ENCODE peak calls at places on chromosomes 3 and 15, in six cellular contexts. A, Y, P, J, E and R are unnamed samples.

GRCh38 chr3:100425321-100425720 is 24.0 kb downstream of the LNP1 start:
- DNase-seq in A (no peak), J (no peak), E (no peak), Y (no peak), P (no peak), R (no peak)

GRCh38 chr3:42979044-42979962 is at the start of gene GASK1A:
- DNase-seq in A (peak; percentile 40), Y (no peak), E (no peak), J (peak; percentile 17), P (no peak), R (no peak)

GRCh38 chr15:85800460-85801123 is 5.9 kb upstream of the KLHL25 start:
- DNase-seq in J (peak; percentile 58), P (no peak), Y (no peak), E (peak; percentile 33), A (no peak), R (no peak)

GRCh38 chr3:178036745-178037144 is 499.5 kb upstream of the KCNMB2 start:
- DNase-seq in P (no peak), Y (no peak), J (peak; percentile 45), A (no peak), E (peak; percentile 13), R (peak; percentile 8)

GRCh38 chr3:110164632-110165240 is 827.4 kb upstream of the DPPA4 start:
- DNase-seq in J (no peak), P (no peak), Y (no peak), E (no peak), A (no peak), R (no peak)

GRCh38 chr3:46500631-46501377 is 3.0 kb downstream of the RTP3 start:
- DNase-seq in J (peak; percentile 57), Y (no peak), A (no peak), E (peak; percentile 54), P (no peak), R (peak; percentile 40)

GRCh38 chr3:189139631-189140030 is 32.1 kb upstream of the TPRG1 start:
- DNase-seq in Y (no peak), E (no peak), A (no peak), P (no peak), J (no peak), R (no peak)

GRCh38 chr3:184968115-184968514 is 156.1 kb downstream of the VPS8 start:
- DNase-seq in E (no peak), P (no peak), Y (no peak), A (no peak), J (no peak), R (no peak)

GRCh38 chr3:135057996-135058395 is 262.9 kb downstream of the EPHB1 start:
- DNase-seq in J (no peak), A (no peak), E (no peak), Y (no peak), P (no peak), R (no peak)

GRCh38 chr3:45366305-45366704 is 22.1 kb upstream of the LARS2 start:
- DNase-seq in Y (no peak), J (peak; percentile 24), A (no peak), P (no peak), E (no peak), R (no peak)

GRCh38 chr3:116057403-116058006 is 387.8 kb downstream of the LSAMP start:
- DNase-seq in J (no peak), Y (no peak), A (no peak), P (no peak), E (no peak), R (no peak)

GRCh38 chr3:185823280-185824044 is 1.4 kb downstream of the IGF2BP2 start:
- DNase-seq in A (peak; percentile 37), J (peak; percentile 53), E (peak; percentile 59), Y (peak; percentile 26), P (peak; percentile 73), R (no peak)

GRCh38 chr15:80777836-80778620 is 1.1 kb upstream of the CEMIP start:
- DNase-seq in Y (no peak), A (no peak), E (peak; percentile 13), J (no peak), P (no peak), R (no peak)

GRCh38 chr15:25242957-25243799 is 195.6 kb downstream of the UBE3A start:
- DNase-seq in A (no peak), E (no peak), P (no peak), Y (no peak), J (no peak), R (no peak)

GRCh38 chr3:168249539-168250414 is 154.1 kb upstream of the GOLIM4 start:
- DNase-seq in P (peak; percentile 60), E (peak; percentile 71), A (peak; percentile 80), Y (peak; percentile 46), J (peak; percentile 75), R (peak; percentile 12)

GRCh38 chr3:9793161-9793781 is 389 bp downstream of the ARPC4 start:
- DNase-seq in P (no peak), A (no peak), J (peak; percentile 52), Y (no peak), E (peak; percentile 56), R (no peak)

GRCh38 chr15:31480356-31481058 is 153.9 kb downstream of the KLF13 start:
- DNase-seq in A (no peak), J (no peak), E (no peak), P (peak; percentile 44), Y (no peak), R (no peak)

GRCh38 chr15:29132786-29133185 is 136.8 kb downstream of the NSMCE3 start:
- DNase-seq in E (no peak), P (no peak), J (no peak), Y (no peak), A (no peak), R (no peak)